ENCODE peak calls at places on chromosomes 16 and 17, in seven cellular contexts. One of them, this sample, is unnamed.
A peak's percentile ranks its signal among the peaks of the same experiment; 100 is the strongest.

GRCh38 chr16:3467920-3468319 is 24.4 kb downstream of the NAA60 start:
- DNase-seq in right cardiac atrium: no peak
- DNase-seq in WERI-Rb-1: no peak
- DNase-seq in brain microvascular endothelial cell: no peak
- DNase-seq in ovary: no peak
- DNase-seq in Peyer's patch: no peak
- DNase-seq in CD8-positive, alpha-beta T cell: no peak
- DNase-seq in this sample: no peak

GRCh38 chr17:27546624-27547300 is 84.2 kb upstream of the LGALS9 start:
- DNase-seq in right cardiac atrium: peak; percentile 6
- DNase-seq in WERI-Rb-1: no peak
- DNase-seq in CD8-positive, alpha-beta T cell: no peak
- DNase-seq in Peyer's patch: no peak
- DNase-seq in brain microvascular endothelial cell: no peak
- DNase-seq in ovary: no peak
- DNase-seq in this sample: no peak

GRCh38 chr17:31216053-31216751 is 80.8 kb downstream of the OMG start:
- DNase-seq in WERI-Rb-1: no peak
- DNase-seq in ovary: peak; percentile 34
- DNase-seq in right cardiac atrium: no peak
- DNase-seq in brain microvascular endothelial cell: peak; percentile 73
- DNase-seq in CD8-positive, alpha-beta T cell: no peak
- DNase-seq in Peyer's patch: no peak
- DNase-seq in this sample: peak; percentile 13

GRCh38 chr16:75011634-75012307 is 12.9 kb downstream of the ZNRF1 start:
- DNase-seq in ovary: peak; percentile 62
- DNase-seq in brain microvascular endothelial cell: peak; percentile 88
- DNase-seq in CD8-positive, alpha-beta T cell: peak; percentile 5
- DNase-seq in WERI-Rb-1: no peak
- DNase-seq in right cardiac atrium: no peak
- DNase-seq in Peyer's patch: no peak
- DNase-seq in this sample: no peak

GRCh38 chr16:52265446-52265861 is 281.5 kb downstream of the TOX3 start:
- DNase-seq in right cardiac atrium: no peak
- DNase-seq in ovary: no peak
- DNase-seq in WERI-Rb-1: no peak
- DNase-seq in brain microvascular endothelial cell: no peak
- DNase-seq in CD8-positive, alpha-beta T cell: no peak
- DNase-seq in Peyer's patch: no peak
- DNase-seq in this sample: peak; percentile 19

GRCh38 chr16:14194706-14195105 is 123.6 kb downstream of the MRTFB start:
- DNase-seq in CD8-positive, alpha-beta T cell: no peak
- DNase-seq in ovary: no peak
- DNase-seq in Peyer's patch: no peak
- DNase-seq in brain microvascular endothelial cell: no peak
- DNase-seq in WERI-Rb-1: no peak
- DNase-seq in right cardiac atrium: no peak
- DNase-seq in this sample: no peak

GRCh38 chr17:77228224-77229215 is 87.8 kb downstream of the SEC14L1 start:
- DNase-seq in ovary: no peak
- DNase-seq in CD8-positive, alpha-beta T cell: no peak
- DNase-seq in brain microvascular endothelial cell: no peak
- DNase-seq in Peyer's patch: no peak
- DNase-seq in WERI-Rb-1: peak; percentile 94
- DNase-seq in right cardiac atrium: peak; percentile 67
- DNase-seq in this sample: peak; percentile 42

GRCh38 chr17:40345161-40346034 is 19.1 kb downstream of the GJD3 start:
- DNase-seq in brain microvascular endothelial cell: no peak
- DNase-seq in ovary: peak; percentile 71
- DNase-seq in right cardiac atrium: peak; percentile 95
- DNase-seq in Peyer's patch: peak; percentile 92
- DNase-seq in CD8-positive, alpha-beta T cell: peak; percentile 54
- DNase-seq in WERI-Rb-1: peak; percentile 89
- DNase-seq in this sample: peak; percentile 92

GRCh38 chr16:81837312-81837748 is 58.2 kb downstream of the PLCG2 start:
- DNase-seq in ovary: no peak
- DNase-seq in brain microvascular endothelial cell: no peak
- DNase-seq in WERI-Rb-1: no peak
- DNase-seq in CD8-positive, alpha-beta T cell: no peak
- DNase-seq in Peyer's patch: no peak
- DNase-seq in right cardiac atrium: no peak
- DNase-seq in this sample: no peak

GRCh38 chr16:3089717-3090592 is 9.1 kb downstream of the ZSCAN10 start:
- DNase-seq in CD8-positive, alpha-beta T cell: no peak
- DNase-seq in WERI-Rb-1: no peak
- DNase-seq in ovary: no peak
- DNase-seq in Peyer's patch: no peak
- DNase-seq in brain microvascular endothelial cell: no peak
- DNase-seq in right cardiac atrium: no peak
- DNase-seq in this sample: peak; percentile 54

GRCh38 chr16:86609115-86609514 is 30.8 kb downstream of the FOXL1 start:
- DNase-seq in CD8-positive, alpha-beta T cell: no peak
- DNase-seq in right cardiac atrium: no peak
- DNase-seq in brain microvascular endothelial cell: peak; percentile 70
- DNase-seq in WERI-Rb-1: no peak
- DNase-seq in ovary: no peak
- DNase-seq in Peyer's patch: no peak
- DNase-seq in this sample: no peak

GRCh38 chr17:48004973-48005372 is 32.6 kb downstream of the COPZ2 start:
- DNase-seq in ovary: no peak
- DNase-seq in Peyer's patch: no peak
- DNase-seq in WERI-Rb-1: peak; percentile 75
- DNase-seq in brain microvascular endothelial cell: no peak
- DNase-seq in CD8-positive, alpha-beta T cell: no peak
- DNase-seq in right cardiac atrium: no peak
- DNase-seq in this sample: no peak

GRCh38 chr16:70649300-70649699 is 2.9 kb downstream of the IL34 start:
- DNase-seq in right cardiac atrium: no peak
- DNase-seq in brain microvascular endothelial cell: peak; percentile 48
- DNase-seq in CD8-positive, alpha-beta T cell: no peak
- DNase-seq in ovary: no peak
- DNase-seq in Peyer's patch: no peak
- DNase-seq in WERI-Rb-1: no peak
- DNase-seq in this sample: no peak

GRCh38 chr17:75321506-75321905 is 32.3 kb upstream of the SLC25A19 start:
- DNase-seq in WERI-Rb-1: no peak
- DNase-seq in Peyer's patch: no peak
- DNase-seq in brain microvascular endothelial cell: no peak
- DNase-seq in ovary: no peak
- DNase-seq in right cardiac atrium: no peak
- DNase-seq in CD8-positive, alpha-beta T cell: no peak
- DNase-seq in this sample: no peak

GRCh38 chr16:87017388-87018012 is 299.7 kb downstream of the C16orf95 start:
- DNase-seq in right cardiac atrium: no peak
- DNase-seq in brain microvascular endothelial cell: peak; percentile 85
- DNase-seq in Peyer's patch: no peak
- DNase-seq in ovary: no peak
- DNase-seq in WERI-Rb-1: no peak
- DNase-seq in CD8-positive, alpha-beta T cell: no peak
- DNase-seq in this sample: peak; percentile 63

GRCh38 chr16:16197331-16197730 is 26.0 kb downstream of the ABCC6 start:
- DNase-seq in ovary: no peak
- DNase-seq in WERI-Rb-1: no peak
- DNase-seq in CD8-positive, alpha-beta T cell: no peak
- DNase-seq in right cardiac atrium: no peak
- DNase-seq in Peyer's patch: no peak
- DNase-seq in brain microvascular endothelial cell: no peak
- DNase-seq in this sample: no peak

GRCh38 chr16:4696172-4696904 is 3.0 kb downstream of the NUDT16L1 start:
- DNase-seq in brain microvascular endothelial cell: no peak
- DNase-seq in right cardiac atrium: peak; percentile 85
- DNase-seq in ovary: peak; percentile 62
- DNase-seq in CD8-positive, alpha-beta T cell: no peak
- DNase-seq in Peyer's patch: no peak
- DNase-seq in WERI-Rb-1: no peak
- DNase-seq in this sample: peak; percentile 60

GRCh38 chr17:56604691-56605090 is 11.2 kb downstream of the NOG start:
- DNase-seq in CD8-positive, alpha-beta T cell: no peak
- DNase-seq in ovary: no peak
- DNase-seq in WERI-Rb-1: no peak
- DNase-seq in Peyer's patch: no peak
- DNase-seq in right cardiac atrium: no peak
- DNase-seq in brain microvascular endothelial cell: no peak
- DNase-seq in this sample: no peak

GRCh38 chr16:71426069-71426879 is 15.6 kb downstream of the TLE7 start:
- DNase-seq in CD8-positive, alpha-beta T cell: peak; percentile 25
- DNase-seq in brain microvascular endothelial cell: peak; percentile 94
- DNase-seq in right cardiac atrium: no peak
- DNase-seq in WERI-Rb-1: peak; percentile 79
- DNase-seq in Peyer's patch: peak; percentile 72
- DNase-seq in ovary: peak; percentile 80
- DNase-seq in this sample: peak; percentile 93

GRCh38 chr16:2528161-2529060 is 2.8 kb downstream of the CEMP1 start:
- DNase-seq in CD8-positive, alpha-beta T cell: no peak
- DNase-seq in brain microvascular endothelial cell: no peak
- DNase-seq in Peyer's patch: no peak
- DNase-seq in WERI-Rb-1: no peak
- DNase-seq in ovary: no peak
- DNase-seq in right cardiac atrium: peak; percentile 58
- DNase-seq in this sample: no peak

GRCh38 chr16:79843631-79844043 is 243.1 kb upstream of the MAF start:
- DNase-seq in CD8-positive, alpha-beta T cell: no peak
- DNase-seq in brain microvascular endothelial cell: no peak
- DNase-seq in Peyer's patch: no peak
- DNase-seq in right cardiac atrium: no peak
- DNase-seq in ovary: no peak
- DNase-seq in WERI-Rb-1: no peak
- DNase-seq in this sample: no peak

GRCh38 chr17:34117811-34118210 is 137.3 kb upstream of the CCL2 start:
- DNase-seq in ovary: no peak
- DNase-seq in CD8-positive, alpha-beta T cell: no peak
- DNase-seq in Peyer's patch: no peak
- DNase-seq in brain microvascular endothelial cell: no peak
- DNase-seq in right cardiac atrium: no peak
- DNase-seq in WERI-Rb-1: peak; percentile 49
- DNase-seq in this sample: no peak

GRCh38 chr17:38338053-38338452 is 5.7 kb downstream of the GPR179 start:
- DNase-seq in right cardiac atrium: no peak
- DNase-seq in Peyer's patch: no peak
- DNase-seq in WERI-Rb-1: no peak
- DNase-seq in brain microvascular endothelial cell: no peak
- DNase-seq in CD8-positive, alpha-beta T cell: no peak
- DNase-seq in ovary: no peak
- DNase-seq in this sample: no peak

GRCh38 chr16:28623172-28623711 is 13.4 kb upstream of the SULT1A1 start:
- DNase-seq in Peyer's patch: peak; percentile 85
- DNase-seq in WERI-Rb-1: no peak
- DNase-seq in right cardiac atrium: peak; percentile 84
- DNase-seq in ovary: no peak
- DNase-seq in brain microvascular endothelial cell: no peak
- DNase-seq in CD8-positive, alpha-beta T cell: peak; percentile 65
- DNase-seq in this sample: peak; percentile 32

GRCh38 chr17:14575349-14575966 is 274.6 kb downstream of the HS3ST3B1 start:
- DNase-seq in ovary: no peak
- DNase-seq in right cardiac atrium: no peak
- DNase-seq in brain microvascular endothelial cell: no peak
- DNase-seq in CD8-positive, alpha-beta T cell: no peak
- DNase-seq in Peyer's patch: no peak
- DNase-seq in WERI-Rb-1: no peak
- DNase-seq in this sample: no peak

GRCh38 chr17:61591018-61591417 is at the start of gene NACA2:
- DNase-seq in ovary: no peak
- DNase-seq in brain microvascular endothelial cell: no peak
- DNase-seq in Peyer's patch: no peak
- DNase-seq in WERI-Rb-1: no peak
- DNase-seq in right cardiac atrium: no peak
- DNase-seq in CD8-positive, alpha-beta T cell: no peak
- DNase-seq in this sample: no peak
- H3K27me3 ChIP-seq in ovary: no peaks in the 10 kb centered on the region
- H3K27me3 ChIP-seq in brain microvascular endothelial cell: no peaks in the 10 kb centered on the region
- H3K27me3 ChIP-seq in Peyer's patch: no peaks in the 10 kb centered on the region
- H3K27me3 ChIP-seq in WERI-Rb-1: no peaks in the 10 kb centered on the region
- H3K27me3 ChIP-seq in right cardiac atrium: no peaks in the 10 kb centered on the region
- H3K27me3 ChIP-seq in CD8-positive, alpha-beta T cell: no peaks in the 10 kb centered on the region
- H3K27me3 ChIP-seq in this sample: no peaks in the 10 kb centered on the region

GRCh38 chr16:49453983-49454382 is 80.4 kb downstream of the C16orf78 start:
- DNase-seq in CD8-positive, alpha-beta T cell: no peak
- DNase-seq in ovary: no peak
- DNase-seq in brain microvascular endothelial cell: no peak
- DNase-seq in WERI-Rb-1: no peak
- DNase-seq in Peyer's patch: peak; percentile 29
- DNase-seq in right cardiac atrium: no peak
- DNase-seq in this sample: no peak
- H3K27me3 ChIP-seq in CD8-positive, alpha-beta T cell: no peaks in the 10 kb centered on the region
- H3K27me3 ChIP-seq in ovary: no peaks in the 10 kb centered on the region
- H3K27me3 ChIP-seq in brain microvascular endothelial cell: no peaks in the 10 kb centered on the region
- H3K27me3 ChIP-seq in WERI-Rb-1: no peaks in the 10 kb centered on the region
- H3K27me3 ChIP-seq in Peyer's patch: no peaks in the 10 kb centered on the region
- H3K27me3 ChIP-seq in right cardiac atrium: no peaks in the 10 kb centered on the region
- H3K27me3 ChIP-seq in this sample: no peaks in the 10 kb centered on the region

DNA sequence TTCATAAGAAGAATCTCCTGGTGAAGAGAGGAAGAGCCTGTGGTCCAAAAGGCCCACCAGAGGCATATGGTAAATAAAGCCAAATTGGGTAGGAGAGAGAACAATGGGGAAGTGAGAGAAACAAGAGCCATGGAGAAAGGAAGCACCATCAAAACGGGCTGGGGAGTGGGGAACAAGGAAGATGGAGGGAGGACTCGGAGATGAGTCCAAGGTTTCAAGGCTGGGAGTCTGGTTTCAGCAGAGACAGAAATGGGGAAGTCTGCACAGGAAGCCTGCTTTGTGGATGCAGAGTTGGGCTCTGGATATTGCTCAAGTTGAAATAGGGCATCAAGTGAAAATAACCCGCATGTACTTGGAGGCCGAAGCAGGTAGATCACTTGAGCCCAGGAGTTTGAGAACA is 9.9 kb downstream of the PIK3R5 start:
- DNase-seq in Peyer's patch: no peak
- DNase-seq in right cardiac atrium: no peak
- DNase-seq in brain microvascular endothelial cell: no peak
- DNase-seq in ovary: no peak
- DNase-seq in WERI-Rb-1: no peak
- DNase-seq in CD8-positive, alpha-beta T cell: no peak
- DNase-seq in this sample: no peak
- H3K27me3 ChIP-seq in Peyer's patch: no peaks in the 10 kb centered on the region
- H3K27me3 ChIP-seq in right cardiac atrium: no peaks in the 10 kb centered on the region
- H3K27me3 ChIP-seq in brain microvascular endothelial cell: no peaks in the 10 kb centered on the region
- H3K27me3 ChIP-seq in ovary: no peaks in the 10 kb centered on the region
- H3K27me3 ChIP-seq in WERI-Rb-1: no peaks in the 10 kb centered on the region
- H3K27me3 ChIP-seq in CD8-positive, alpha-beta T cell: no peaks in the 10 kb centered on the region
- H3K27me3 ChIP-seq in this sample: no peaks in the 10 kb centered on the region

GRCh38 chr17:62855136-62855535 is 47.0 kb upstream of the MARCHF10 start:
- DNase-seq in brain microvascular endothelial cell: no peak
- DNase-seq in ovary: no peak
- DNase-seq in right cardiac atrium: no peak
- DNase-seq in CD8-positive, alpha-beta T cell: no peak
- DNase-seq in Peyer's patch: no peak
- DNase-seq in WERI-Rb-1: no peak
- DNase-seq in this sample: no peak

GRCh38 chr17:62848334-62848733 is 40.2 kb upstream of the MARCHF10 start:
- DNase-seq in brain microvascular endothelial cell: no peak
- DNase-seq in ovary: no peak
- DNase-seq in CD8-positive, alpha-beta T cell: no peak
- DNase-seq in WERI-Rb-1: no peak
- DNase-seq in right cardiac atrium: no peak
- DNase-seq in Peyer's patch: no peak
- DNase-seq in this sample: no peak

GRCh38 chr17:62854026-62854425 is 45.9 kb upstream of the MARCHF10 start:
- DNase-seq in brain microvascular endothelial cell: no peak
- DNase-seq in Peyer's patch: no peak
- DNase-seq in right cardiac atrium: no peak
- DNase-seq in WERI-Rb-1: no peak
- DNase-seq in ovary: no peak
- DNase-seq in CD8-positive, alpha-beta T cell: no peak
- DNase-seq in this sample: no peak

GRCh38 chr17:62856594-62856993 is 48.5 kb upstream of the MARCHF10 start:
- DNase-seq in Peyer's patch: no peak
- DNase-seq in WERI-Rb-1: no peak
- DNase-seq in ovary: no peak
- DNase-seq in right cardiac atrium: no peak
- DNase-seq in brain microvascular endothelial cell: no peak
- DNase-seq in CD8-positive, alpha-beta T cell: no peak
- DNase-seq in this sample: no peak

GRCh38 chr17:62852195-62852594 is 44.1 kb upstream of the MARCHF10 start:
- DNase-seq in CD8-positive, alpha-beta T cell: no peak
- DNase-seq in brain microvascular endothelial cell: no peak
- DNase-seq in right cardiac atrium: no peak
- DNase-seq in Peyer's patch: no peak
- DNase-seq in ovary: no peak
- DNase-seq in WERI-Rb-1: no peak
- DNase-seq in this sample: no peak
- H3K27me3 ChIP-seq in CD8-positive, alpha-beta T cell: no peaks in the 10 kb centered on the region
- H3K27me3 ChIP-seq in brain microvascular endothelial cell: no peaks in the 10 kb centered on the region
- H3K27me3 ChIP-seq in right cardiac atrium: no peaks in the 10 kb centered on the region
- H3K27me3 ChIP-seq in Peyer's patch: no peaks in the 10 kb centered on the region
- H3K27me3 ChIP-seq in ovary: no peaks in the 10 kb centered on the region
- H3K27me3 ChIP-seq in WERI-Rb-1: no peaks in the 10 kb centered on the region
- H3K27me3 ChIP-seq in this sample: no peaks in the 10 kb centered on the region

This sample was measured in H7.